ENCODE peak calls at places on chromosome 9, in eight cellular contexts. One of them, this sample, is unnamed.

GRCh38 chr9:7906783-7907182 is 107.2 kb upstream of the DMAC1 start:
- DNase-seq in CD8-positive, alpha-beta memory T cell: no peak
- DNase-seq in pancreas: no peak
- DNase-seq in AG04450: no peak
- DNase-seq in heart left ventricle: no peak
- DNase-seq in psoas muscle: no peak
- DNase-seq in effector memory CD4-positive, alpha-beta T cell: no peak
- DNase-seq in WERI-Rb-1: no peak
- DNase-seq in this sample: no peak

GRCh38 chr9:34592895-34593601 is 3.5 kb upstream of the CNTFR start:
- DNase-seq in CD8-positive, alpha-beta memory T cell: no peak
- DNase-seq in pancreas: peak; percentile 25
- DNase-seq in AG04450: no peak
- DNase-seq in heart left ventricle: peak; percentile 80
- DNase-seq in psoas muscle: peak; percentile 96
- DNase-seq in effector memory CD4-positive, alpha-beta T cell: no peak
- DNase-seq in WERI-Rb-1: no peak
- DNase-seq in this sample: peak; percentile 81

GRCh38 chr9:135883410-135884089 is 23.8 kb downstream of the CAMSAP1 start:
- DNase-seq in CD8-positive, alpha-beta memory T cell: no peak
- DNase-seq in pancreas: no peak
- DNase-seq in AG04450: no peak
- DNase-seq in heart left ventricle: no peak
- DNase-seq in psoas muscle: no peak
- DNase-seq in effector memory CD4-positive, alpha-beta T cell: no peak
- DNase-seq in WERI-Rb-1: no peak
- DNase-seq in this sample: peak; percentile 44

GRCh38 chr9:96061293-96061987 is 185.9 kb downstream of the ERCC6L2 start:
- DNase-seq in CD8-positive, alpha-beta memory T cell: peak; percentile 60
- DNase-seq in pancreas: peak; percentile 32
- DNase-seq in AG04450: no peak
- DNase-seq in heart left ventricle: no peak
- DNase-seq in psoas muscle: no peak
- DNase-seq in effector memory CD4-positive, alpha-beta T cell: no peak
- DNase-seq in WERI-Rb-1: peak; percentile 53
- DNase-seq in this sample: peak; percentile 39

GRCh38 chr9:121942866-121943265 is 150.2 kb downstream of the TTLL11 start:
- DNase-seq in CD8-positive, alpha-beta memory T cell: no peak
- DNase-seq in pancreas: no peak
- DNase-seq in AG04450: no peak
- DNase-seq in heart left ventricle: no peak
- DNase-seq in psoas muscle: no peak
- DNase-seq in effector memory CD4-positive, alpha-beta T cell: no peak
- DNase-seq in WERI-Rb-1: no peak
- DNase-seq in this sample: no peak

GRCh38 chr9:8895498-8896224 is 1096.1 kb upstream of the DMAC1 start:
- DNase-seq in CD8-positive, alpha-beta memory T cell: no peak
- DNase-seq in pancreas: no peak
- DNase-seq in AG04450: no peak
- DNase-seq in heart left ventricle: no peak
- DNase-seq in psoas muscle: no peak
- DNase-seq in effector memory CD4-positive, alpha-beta T cell: no peak
- DNase-seq in WERI-Rb-1: peak; percentile 13
- DNase-seq in this sample: no peak

GRCh38 chr9:136532799-136533774 is 12.8 kb downstream of the NOTCH1 start:
- DNase-seq in CD8-positive, alpha-beta memory T cell: peak; percentile 76
- DNase-seq in pancreas: no peak
- DNase-seq in AG04450: no peak
- DNase-seq in heart left ventricle: no peak
- DNase-seq in psoas muscle: no peak
- DNase-seq in effector memory CD4-positive, alpha-beta T cell: peak; percentile 42
- DNase-seq in WERI-Rb-1: no peak
- DNase-seq in this sample: no peak

GRCh38 chr9:109182940-109183798 is 16.1 kb upstream of the FRRS1L start:
- DNase-seq in CD8-positive, alpha-beta memory T cell: no peak
- DNase-seq in pancreas: peak; percentile 65
- DNase-seq in AG04450: no peak
- DNase-seq in heart left ventricle: no peak
- DNase-seq in psoas muscle: no peak
- DNase-seq in effector memory CD4-positive, alpha-beta T cell: no peak
- DNase-seq in WERI-Rb-1: peak; percentile 95
- DNase-seq in this sample: no peak

GRCh38 chr9:131886839-131887238 is 147.0 kb upstream of the RAPGEF1 start:
- DNase-seq in CD8-positive, alpha-beta memory T cell: no peak
- DNase-seq in pancreas: no peak
- DNase-seq in AG04450: peak; percentile 32
- DNase-seq in heart left ventricle: no peak
- DNase-seq in psoas muscle: no peak
- DNase-seq in effector memory CD4-positive, alpha-beta T cell: no peak
- DNase-seq in WERI-Rb-1: no peak
- DNase-seq in this sample: no peak

GRCh38 chr9:5552301-5552700 is 42.0 kb downstream of the PDCD1LG2 start:
- DNase-seq in CD8-positive, alpha-beta memory T cell: no peak
- DNase-seq in pancreas: no peak
- DNase-seq in AG04450: no peak
- DNase-seq in heart left ventricle: no peak
- DNase-seq in psoas muscle: no peak
- DNase-seq in effector memory CD4-positive, alpha-beta T cell: no peak
- DNase-seq in WERI-Rb-1: no peak
- DNase-seq in this sample: no peak

GRCh38 chr9:83596899-83597504 is 25.9 kb upstream of the IDNK start:
- DNase-seq in CD8-positive, alpha-beta memory T cell: no peak
- DNase-seq in pancreas: peak; percentile 10
- DNase-seq in AG04450: no peak
- DNase-seq in heart left ventricle: no peak
- DNase-seq in psoas muscle: no peak
- DNase-seq in effector memory CD4-positive, alpha-beta T cell: no peak
- DNase-seq in WERI-Rb-1: peak; percentile 56
- DNase-seq in this sample: no peak

GRCh38 chr9:133005957-133006356 is 24.8 kb upstream of the GTF3C5 start:
- DNase-seq in CD8-positive, alpha-beta memory T cell: no peak
- DNase-seq in pancreas: no peak
- DNase-seq in AG04450: no peak
- DNase-seq in heart left ventricle: no peak
- DNase-seq in psoas muscle: no peak
- DNase-seq in effector memory CD4-positive, alpha-beta T cell: no peak
- DNase-seq in WERI-Rb-1: no peak
- DNase-seq in this sample: no peak

GRCh38 chr9:109269839-109270238 is 51.0 kb downstream of the EPB41L4B start:
- DNase-seq in CD8-positive, alpha-beta memory T cell: no peak
- DNase-seq in pancreas: no peak
- DNase-seq in AG04450: no peak
- DNase-seq in heart left ventricle: no peak
- DNase-seq in psoas muscle: no peak
- DNase-seq in effector memory CD4-positive, alpha-beta T cell: no peak
- DNase-seq in WERI-Rb-1: no peak
- DNase-seq in this sample: no peak

GRCh38 chr9:113998529-113999255 is 79.4 kb downstream of the AMBP start:
- DNase-seq in CD8-positive, alpha-beta memory T cell: no peak
- DNase-seq in pancreas: no peak
- DNase-seq in AG04450: no peak
- DNase-seq in heart left ventricle: no peak
- DNase-seq in psoas muscle: no peak
- DNase-seq in effector memory CD4-positive, alpha-beta T cell: no peak
- DNase-seq in WERI-Rb-1: peak; percentile 39
- DNase-seq in this sample: no peak

GRCh38 chr9:104842698-104843097 is 78.8 kb downstream of the NIPSNAP3B start:
- DNase-seq in CD8-positive, alpha-beta memory T cell: no peak
- DNase-seq in pancreas: no peak
- DNase-seq in AG04450: no peak
- DNase-seq in heart left ventricle: no peak
- DNase-seq in psoas muscle: no peak
- DNase-seq in effector memory CD4-positive, alpha-beta T cell: no peak
- DNase-seq in WERI-Rb-1: no peak
- DNase-seq in this sample: no peak

GRCh38 chr9:15505927-15506326 is 4.8 kb downstream of the PSIP1 start:
- DNase-seq in CD8-positive, alpha-beta memory T cell: no peak
- DNase-seq in pancreas: no peak
- DNase-seq in AG04450: no peak
- DNase-seq in heart left ventricle: no peak
- DNase-seq in psoas muscle: no peak
- DNase-seq in effector memory CD4-positive, alpha-beta T cell: no peak
- DNase-seq in WERI-Rb-1: no peak
- DNase-seq in this sample: no peak

GRCh38 chr9:72656021-72656420 is 134.6 kb downstream of the TMC1 start:
- DNase-seq in CD8-positive, alpha-beta memory T cell: no peak
- DNase-seq in pancreas: no peak
- DNase-seq in AG04450: no peak
- DNase-seq in heart left ventricle: no peak
- DNase-seq in psoas muscle: no peak
- DNase-seq in effector memory CD4-positive, alpha-beta T cell: no peak
- DNase-seq in WERI-Rb-1: no peak
- DNase-seq in this sample: no peak

GRCh38 chr9:87342743-87343142 is 154.9 kb upstream of the DAPK1 start:
- DNase-seq in CD8-positive, alpha-beta memory T cell: no peak
- DNase-seq in pancreas: no peak
- DNase-seq in AG04450: no peak
- DNase-seq in heart left ventricle: peak; percentile 63
- DNase-seq in psoas muscle: peak; percentile 79
- DNase-seq in effector memory CD4-positive, alpha-beta T cell: no peak
- DNase-seq in WERI-Rb-1: no peak
- DNase-seq in this sample: no peak

GRCh38 chr9:136007906-136008692 is 46.9 kb upstream of the UBAC1 start:
- DNase-seq in CD8-positive, alpha-beta memory T cell: no peak
- DNase-seq in pancreas: no peak
- DNase-seq in AG04450: peak; percentile 11
- DNase-seq in heart left ventricle: peak; percentile 45
- DNase-seq in psoas muscle: no peak
- DNase-seq in effector memory CD4-positive, alpha-beta T cell: no peak
- DNase-seq in WERI-Rb-1: no peak
- DNase-seq in this sample: no peak

GRCh38 chr9:10274983-10275382 is 337.8 kb downstream of the PTPRD start:
- DNase-seq in CD8-positive, alpha-beta memory T cell: no peak
- DNase-seq in pancreas: no peak
- DNase-seq in AG04450: no peak
- DNase-seq in heart left ventricle: no peak
- DNase-seq in psoas muscle: no peak
- DNase-seq in effector memory CD4-positive, alpha-beta T cell: no peak
- DNase-seq in WERI-Rb-1: no peak
- DNase-seq in this sample: no peak

GRCh38 chr9:137251194-137251461 is at the start of gene STPG3:
- DNase-seq in CD8-positive, alpha-beta memory T cell: no peak
- DNase-seq in pancreas: no peak
- DNase-seq in AG04450: no peak
- DNase-seq in heart left ventricle: no peak
- DNase-seq in psoas muscle: no peak
- DNase-seq in effector memory CD4-positive, alpha-beta T cell: no peak
- DNase-seq in WERI-Rb-1: no peak
- DNase-seq in this sample: no peak

GRCh38 chr9:84145780-84146179 is 165.2 kb downstream of the RMI1 start:
- DNase-seq in CD8-positive, alpha-beta memory T cell: no peak
- DNase-seq in pancreas: no peak
- DNase-seq in AG04450: no peak
- DNase-seq in heart left ventricle: no peak
- DNase-seq in psoas muscle: no peak
- DNase-seq in effector memory CD4-positive, alpha-beta T cell: no peak
- DNase-seq in WERI-Rb-1: no peak
- DNase-seq in this sample: no peak

GRCh38 chr9:113479150-113479761 is 15.7 kb downstream of the RGS3 start:
- DNase-seq in CD8-positive, alpha-beta memory T cell: peak; percentile 52
- DNase-seq in pancreas: no peak
- DNase-seq in AG04450: no peak
- DNase-seq in heart left ventricle: no peak
- DNase-seq in psoas muscle: no peak
- DNase-seq in effector memory CD4-positive, alpha-beta T cell: no peak
- DNase-seq in WERI-Rb-1: no peak
- DNase-seq in this sample: no peak

GRCh38 chr9:81804306-81804705 is 115.0 kb upstream of the TLE1 start:
- DNase-seq in CD8-positive, alpha-beta memory T cell: no peak
- DNase-seq in pancreas: no peak
- DNase-seq in AG04450: no peak
- DNase-seq in heart left ventricle: no peak
- DNase-seq in psoas muscle: no peak
- DNase-seq in effector memory CD4-positive, alpha-beta T cell: no peak
- DNase-seq in WERI-Rb-1: no peak
- DNase-seq in this sample: no peak
- H3K27ac ChIP-seq in CD8-positive, alpha-beta memory T cell: no peak overlapping the region
- H3K27ac ChIP-seq in pancreas: no peak overlapping the region
- H3K27ac ChIP-seq in AG04450: peak overlapping the region; percentile 3
- H3K27ac ChIP-seq in heart left ventricle: no peak overlapping the region
- H3K27ac ChIP-seq in psoas muscle: no peak overlapping the region
- H3K27ac ChIP-seq in effector memory CD4-positive, alpha-beta T cell: no peak overlapping the region
- H3K27ac ChIP-seq in WERI-Rb-1: no peak overlapping the region
- H3K27ac ChIP-seq in this sample: no peak overlapping the region

DNA sequence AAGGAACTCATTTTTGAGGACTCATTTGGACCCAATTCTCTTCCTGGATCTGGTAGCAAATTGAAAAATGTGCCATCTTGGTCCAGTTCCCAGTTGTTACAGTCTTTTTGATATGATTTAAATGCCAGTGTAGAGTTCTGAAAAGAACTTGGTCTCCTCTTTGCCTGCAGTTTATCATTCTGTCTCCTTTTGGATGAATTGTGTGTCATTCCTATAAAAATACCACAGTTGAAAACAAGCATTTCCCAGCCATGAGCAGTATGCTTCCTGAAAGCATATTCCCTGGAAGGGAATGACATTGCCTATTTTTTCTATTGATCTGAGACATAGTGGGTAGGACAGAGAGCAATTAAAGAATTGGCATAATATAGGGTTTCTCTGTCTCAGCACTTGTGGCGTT is 181.7 kb downstream of the NXNL2 start:
- DNase-seq in CD8-positive, alpha-beta memory T cell: no peak
- DNase-seq in pancreas: no peak
- DNase-seq in AG04450: no peak
- DNase-seq in heart left ventricle: no peak
- DNase-seq in psoas muscle: no peak
- DNase-seq in effector memory CD4-positive, alpha-beta T cell: no peak
- DNase-seq in WERI-Rb-1: no peak
- DNase-seq in this sample: no peak
- H3K27ac ChIP-seq in CD8-positive, alpha-beta memory T cell: no peak overlapping the region
- H3K27ac ChIP-seq in pancreas: no peak overlapping the region
- H3K27ac ChIP-seq in AG04450: no peak overlapping the region
- H3K27ac ChIP-seq in heart left ventricle: no peak overlapping the region
- H3K27ac ChIP-seq in psoas muscle: no peak overlapping the region
- H3K27ac ChIP-seq in effector memory CD4-positive, alpha-beta T cell: no peak overlapping the region
- H3K27ac ChIP-seq in WERI-Rb-1: no peak overlapping the region
- H3K27ac ChIP-seq in this sample: no peak overlapping the region

DNA sequence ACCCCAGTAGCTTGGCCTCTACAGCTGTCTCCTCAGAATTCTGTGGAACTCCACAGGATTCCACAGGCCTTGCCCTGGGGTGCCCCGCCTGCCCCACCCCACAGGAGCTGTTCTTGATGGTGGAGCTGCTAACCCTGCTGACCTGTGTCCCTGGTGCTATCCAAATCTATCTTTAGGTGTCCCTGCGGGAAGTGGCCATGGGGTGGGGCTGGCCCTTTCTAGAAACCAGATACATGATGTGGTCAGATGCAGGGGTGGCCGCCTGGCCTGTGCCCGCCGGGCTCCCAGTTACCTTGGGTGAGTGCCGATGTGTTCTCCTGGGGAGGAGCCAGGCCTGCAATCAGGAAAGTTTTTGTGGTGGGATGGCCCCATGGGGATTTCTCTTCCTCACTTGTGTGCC is 34.2 kb downstream of the WNK2 start:
- DNase-seq in CD8-positive, alpha-beta memory T cell: peak; percentile 8
- DNase-seq in pancreas: no peak
- DNase-seq in AG04450: no peak
- DNase-seq in heart left ventricle: peak; percentile 71
- DNase-seq in psoas muscle: peak; percentile 92
- DNase-seq in effector memory CD4-positive, alpha-beta T cell: no peak
- DNase-seq in WERI-Rb-1: no peak
- DNase-seq in this sample: no peak
- H3K27ac ChIP-seq in CD8-positive, alpha-beta memory T cell: no peak overlapping the region
- H3K27ac ChIP-seq in pancreas: peak overlapping the region; percentile 78
- H3K27ac ChIP-seq in AG04450: no peak overlapping the region
- H3K27ac ChIP-seq in heart left ventricle: peak overlapping the region; percentile 69
- H3K27ac ChIP-seq in psoas muscle: peak overlapping the region; percentile 84
- H3K27ac ChIP-seq in effector memory CD4-positive, alpha-beta T cell: no peak overlapping the region
- H3K27ac ChIP-seq in WERI-Rb-1: no peak overlapping the region
- H3K27ac ChIP-seq in this sample: no peak overlapping the region

GRCh38 chr9:89359636-89360315 is 41.5 kb downstream of the SECISBP2 start:
- DNase-seq in CD8-positive, alpha-beta memory T cell: no peak
- DNase-seq in pancreas: no peak
- DNase-seq in AG04450: no peak
- DNase-seq in heart left ventricle: no peak
- DNase-seq in psoas muscle: no peak
- DNase-seq in effector memory CD4-positive, alpha-beta T cell: no peak
- DNase-seq in WERI-Rb-1: no peak
- DNase-seq in this sample: no peak
- H3K27ac ChIP-seq in CD8-positive, alpha-beta memory T cell: no peak overlapping the region
- H3K27ac ChIP-seq in pancreas: no peak overlapping the region
- H3K27ac ChIP-seq in AG04450: no peak overlapping the region
- H3K27ac ChIP-seq in heart left ventricle: peak overlapping the region; percentile 9
- H3K27ac ChIP-seq in psoas muscle: peak overlapping the region; percentile 81
- H3K27ac ChIP-seq in effector memory CD4-positive, alpha-beta T cell: no peak overlapping the region
- H3K27ac ChIP-seq in WERI-Rb-1: no peak overlapping the region
- H3K27ac ChIP-seq in this sample: peak overlapping the region; percentile 88